ENCODE peak calls at places on chromosome 12, in four cellular contexts. N is choroid plexus epithelial cell, E is left lung, A is fibroblast of mammary gland. S is an unnamed sample.

GRCh38 chr12:76558684-76559276 is 791 bp downstream of the OSBPL8 start:
- DNase-seq in N (peak; percentile 58), E (peak; percentile 92), A (peak; percentile 27), S (peak; percentile 38)

GRCh38 chr12:51820721-51821422 is 27.6 kb downstream of the FIGNL2 start:
- DNase-seq in N (no peak), E (peak; percentile 86), A (peak; percentile 39), S (peak; percentile 73)

GRCh38 chr12:110600254-110600653 is 13.7 kb upstream of the TCTN1 start:
- DNase-seq in N (peak; percentile 80), E (no peak), A (peak; percentile 79), S (peak; percentile 82)

GRCh38 chr12:31005944-31006361 is 67.7 kb upstream of the DDX11 start:
- DNase-seq in N (peak; percentile 13), E (no peak), A (peak; percentile 51), S (peak; percentile 50)

GRCh38 chr12:2295941-2296461 is 243.2 kb downstream of the CACNA1C start:
- DNase-seq in N (peak; percentile 94), E (no peak), A (peak; percentile 89), S (peak; percentile 40)

GRCh38 chr12:124413401-124413800 is 118.5 kb downstream of the RFLNA start:
- DNase-seq in N (no peak), E (no peak), A (no peak), S (no peak)

GRCh38 chr12:45893240-45893639 is 97.1 kb downstream of the SCAF11 start:
- DNase-seq in N (peak; percentile 31), E (no peak), A (peak; percentile 34), S (no peak)

GRCh38 chr12:9960613-9961012 is 10.6 kb upstream of the CLEC12A start:
- DNase-seq in N (no peak), E (no peak), A (no peak), S (no peak)

GRCh38 chr12:6226002-6226700 is 26.0 kb downstream of the CD9 start:
- DNase-seq in N (peak; percentile 61), E (no peak), A (peak; percentile 82), S (peak; percentile 88)

GRCh38 chr12:11085419-11085818 is 6.7 kb downstream of the TAS2R43 start:
- DNase-seq in N (peak; percentile 36), E (no peak), A (peak; percentile 27), S (no peak)

GRCh38 chr12:91239497-91239896 is 56.9 kb upstream of the DCN start:
- DNase-seq in N (peak; percentile 37), E (no peak), A (no peak), S (no peak)

GRCh38 chr12:15650399-15651128 is 138.6 kb downstream of the EPS8 start:
- DNase-seq in N (peak; percentile 90), E (no peak), A (no peak), S (peak; percentile 98)

GRCh38 chr12:58888131-58888783 is 32.0 kb downstream of the LRIG3 start:
- DNase-seq in N (peak; percentile 86), E (no peak), A (peak; percentile 77), S (peak; percentile 50)

GRCh38 chr12:40953076-40953475 is 235.0 kb upstream of the PDZRN4 start:
- DNase-seq in N (peak; percentile 15), E (no peak), A (peak; percentile 63), S (peak; percentile 32)

GRCh38 chr12:111584959-111585358 is 14.2 kb downstream of the ATXN2 start:
- DNase-seq in N (peak; percentile 54), E (no peak), A (no peak), S (peak; percentile 79)

GRCh38 chr12:124032265-124032886 is 59.4 kb downstream of the ZNF664 start:
- DNase-seq in N (peak; percentile 84), E (no peak), A (peak; percentile 71), S (peak; percentile 74)

GRCh38 chr12:127987199-127987901 is 279.6 kb upstream of the TMEM132C start:
- DNase-seq in N (peak; percentile 35), E (no peak), A (no peak), S (peak; percentile 89)

GRCh38 chr12:123829561-123829960 is 67.5 kb downstream of the DNAH10 start:
- DNase-seq in N (no peak), E (no peak), A (peak; percentile 21), S (peak; percentile 19)

GRCh38 chr12:122872815-122873361 is 23.0 kb downstream of the VPS37B start:
- DNase-seq in N (no peak), E (no peak), A (no peak), S (no peak)

GRCh38 chr12:6113691-6114475 is 10.6 kb downstream of the VWF start:
- DNase-seq in N (no peak), E (no peak), A (no peak), S (no peak)

GRCh38 chr12:84996759-84997158 is 39.3 kb downstream of the TSPAN19 start:
- DNase-seq in N (no peak), E (no peak), A (no peak), S (no peak)

GRCh38 chr12:130336723-130337475 is 788 bp upstream of the PIWIL1 start:
- DNase-seq in N (no peak), E (no peak), A (no peak), S (no peak)

GRCh38 chr12:68450947-68451260 is 118.7 kb upstream of the MDM1 start:
- DNase-seq in N (no peak), E (no peak), A (no peak), S (no peak)

GRCh38 chr12:120199595-120200306 is 1.2 kb downstream of the RPLP0 start:
- DNase-seq in N (peak; percentile 96), E (no peak), A (peak; percentile 97), S (peak; percentile 95)

GRCh38 chr12:1927051-1927680 is 8.7 kb upstream of the CACNA2D4 start:
- DNase-seq in N (no peak), E (no peak), A (no peak), S (no peak)

GRCh38 chr12:45732250-45732649 is 2.7 kb downstream of the ARID2 start:
- DNase-seq in N (peak; percentile 32), E (no peak), A (peak; percentile 34), S (no peak)

GRCh38 chr12:12661086-12661485 is 34.9 kb downstream of the GPR19 start:
- DNase-seq in N (peak; percentile 79), E (no peak), A (peak; percentile 83), S (peak; percentile 65)

GRCh38 chr12:30286345-30286926 is 409.2 kb downstream of the IPO8 start:
- DNase-seq in N (peak; percentile 76), E (no peak), A (peak; percentile 60), S (peak; percentile 50)

GRCh38 chr12:92698466-92698865 is 4.3 kb upstream of the PLEKHG7 start:
- DNase-seq in N (no peak), E (no peak), A (no peak), S (no peak)

GRCh38 chr12:56688846-56689113 is 696 bp upstream of the PTGES3 start:
- DNase-seq in N (no peak), E (no peak), A (no peak), S (no peak)

GRCh38 chr12:67829873-67830272 is 159.4 kb upstream of the IFNG-AS1 start:
- DNase-seq in N (no peak), E (no peak), A (no peak), S (no peak)

GRCh38 chr12:19397534-19397933 is 41.8 kb upstream of the AEBP2 start:
- DNase-seq in N (no peak), E (no peak), A (no peak), S (no peak)

GRCh38 chr12:66965613-66966012 is 286.7 kb upstream of the GRIP1 start:
- DNase-seq in N (no peak), E (no peak), A (no peak), S (no peak)

GRCh38 chr12:109052415-109053323 is at the start of gene USP30:
- DNase-seq in N (peak; percentile 92), E (peak; percentile 93), A (peak; percentile 84), S (peak; percentile 89)

GRCh38 chr12:70920251-70920851 is at the start of gene PTPRR:
- DNase-seq in N (peak; percentile 2), E (peak; percentile 55), A (no peak), S (no peak)

GRCh38 chr12:6697584-6698351 is 2.8 kb downstream of the PIANP start:
- DNase-seq in N (peak; percentile 66), E (no peak), A (peak; percentile 71), S (peak; percentile 59)

GRCh38 chr12:22230280-22230794 is 104.2 kb downstream of the ST8SIA1 start:
- DNase-seq in N (no peak), E (no peak), A (peak; percentile 63), S (peak; percentile 28)

GRCh38 chr12:12425616-12426015 is 68.7 kb downstream of the BORCS5 start:
- DNase-seq in N (peak; percentile 66), E (no peak), A (peak; percentile 15), S (no peak)

GRCh38 chr12:1527789-1528188 is 66.6 kb downstream of the FBXL14 start:
- DNase-seq in N (peak; percentile 39), E (no peak), A (peak; percentile 91), S (peak; percentile 44)

GRCh38 chr12:117235261-117235660 is 45.0 kb upstream of the FBXO21 start:
- DNase-seq in N (no peak), E (no peak), A (no peak), S (no peak)

GRCh38 chr12:117227000-117227653 is 36.9 kb upstream of the FBXO21 start:
- DNase-seq in N (no peak), E (no peak), A (no peak), S (no peak)

GRCh38 chr12:117234441-117234840 is 44.2 kb upstream of the FBXO21 start:
- DNase-seq in N (no peak), E (no peak), A (no peak), S (no peak)

GRCh38 chr12:117228239-117228638 is 38.0 kb upstream of the FBXO21 start:
- DNase-seq in N (no peak), E (no peak), A (peak; percentile 6), S (no peak)

DNA sequence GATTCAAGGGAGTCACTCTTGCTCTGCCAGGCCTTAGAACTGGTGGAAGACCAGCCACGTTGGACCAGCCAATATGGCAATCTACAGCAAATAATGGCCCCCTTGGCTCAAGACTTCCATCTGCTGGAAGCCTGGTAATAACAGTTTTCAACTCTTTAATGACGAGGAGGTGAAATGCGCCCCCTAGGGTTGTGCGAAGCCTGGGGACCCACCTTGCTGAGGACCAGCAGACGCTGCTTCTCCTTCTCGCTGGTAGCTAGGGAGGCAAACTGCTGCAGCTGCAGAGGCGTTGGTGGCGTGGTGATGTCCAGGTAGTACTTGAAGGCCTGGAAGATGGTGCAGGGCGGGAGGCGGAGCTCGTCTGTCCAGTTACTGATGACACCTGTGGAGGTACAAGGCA is 41.5 kb upstream of the FBXO21 start:
- DNase-seq in N (no peak), E (no peak), A (no peak), S (no peak)
- TF ChIP-seq CTCF in N (no peak), E (no peak), A (peak; percentile 6), S (no peak)

GRCh38 chr12:131714759-131715158 is 3.9 kb downstream of the SFSWAP start:
- DNase-seq in N (no peak), E (peak; percentile 53), A (no peak), S (no peak)
- H3K4me3 ChIP-seq in N (no peak overlapping the region), E (no peak overlapping the region), A (no peak overlapping the region), S (no peak overlapping the region)

GRCh38 chr12:102299731-102300130 is 102.1 kb upstream of the PMCH start:
- DNase-seq in N (no peak), E (no peak), A (no peak), S (peak; percentile 65)

GRCh38 chr12:102302553-102302952 is 104.9 kb upstream of the PMCH start:
- DNase-seq in N (no peak), E (no peak), A (peak; percentile 51), S (peak; percentile 13)

GRCh38 chr12:102300824-102301461 is 103.3 kb upstream of the PMCH start:
- DNase-seq in N (peak; percentile 79), E (no peak), A (peak; percentile 77), S (peak; percentile 79)

GRCh38 chr12:102298022-102298421 is 100.4 kb upstream of the PMCH start:
- DNase-seq in N (peak; percentile 3), E (no peak), A (peak; percentile 85), S (peak; percentile 56)

GRCh38 chr12:102301547-102301946 is 103.9 kb upstream of the PMCH start:
- DNase-seq in N (no peak), E (no peak), A (no peak), S (no peak)
- TF ChIP-seq CTCF in N (no peak), E (no peak), A (no peak), S (no peak)

GRCh38 chr12:63855299-63855698 is 10.8 kb downstream of the SRGAP1 start:
- DNase-seq in N (no peak), E (no peak), A (no peak), S (no peak)
- H3K4me3 ChIP-seq in N (no peak overlapping the region), E (no peak overlapping the region), A (no peak overlapping the region), S (no peak overlapping the region)

S was measured in fibroblast of villous mesenchyme.